ENCODE peak calls at places on chromosomes 3 and 15, in five cellular contexts. One of them, this sample, is unnamed.

GRCh38 chr3:126208618-126209256 is 28.4 kb upstream of the ALDH1L1 start:
- DNase-seq in mucosa of descending colon: peak
- DNase-seq in adrenal gland: peak
- DNase-seq in IMR-90: peak
- DNase-seq in lower lobe of right lung: peak
- DNase-seq in this sample: peak

GRCh38 chr15:29596266-29596665 is 226.0 kb downstream of the TJP1 start:
- DNase-seq in lower lobe of right lung: no peak
- DNase-seq in mucosa of descending colon: no peak
- DNase-seq in adrenal gland: no peak
- DNase-seq in IMR-90: peak
- DNase-seq in this sample: peak

GRCh38 chr3:185552358-185552877 is at the start of gene LIPH:
- DNase-seq in adrenal gland: no peak
- DNase-seq in IMR-90: peak
- DNase-seq in mucosa of descending colon: peak
- DNase-seq in lower lobe of right lung: no peak
- DNase-seq in this sample: peak

GRCh38 chr3:135918600-135918999 is 46.9 kb upstream of the PPP2R3A start:
- DNase-seq in IMR-90: peak
- DNase-seq in lower lobe of right lung: no peak
- DNase-seq in adrenal gland: no peak
- DNase-seq in mucosa of descending colon: no peak
- DNase-seq in this sample: peak

GRCh38 chr3:178350763-178351162 is 185.5 kb upstream of the KCNMB2 start:
- DNase-seq in lower lobe of right lung: no peak
- DNase-seq in mucosa of descending colon: no peak
- DNase-seq in adrenal gland: no peak
- DNase-seq in IMR-90: peak
- DNase-seq in this sample: no peak

GRCh38 chr3:127385540-127385870 is 97.7 kb upstream of the PRR20G start:
- DNase-seq in adrenal gland: no peak
- DNase-seq in lower lobe of right lung: no peak
- DNase-seq in mucosa of descending colon: no peak
- DNase-seq in IMR-90: no peak
- DNase-seq in this sample: no peak

GRCh38 chr3:164460851-164461250 is 617.4 kb downstream of the SI start:
- DNase-seq in lower lobe of right lung: no peak
- DNase-seq in adrenal gland: no peak
- DNase-seq in IMR-90: no peak
- DNase-seq in mucosa of descending colon: no peak
- DNase-seq in this sample: no peak

GRCh38 chr3:186998937-186999368 is 68.6 kb downstream of the ST6GAL1 start:
- DNase-seq in IMR-90: no peak
- DNase-seq in mucosa of descending colon: no peak
- DNase-seq in lower lobe of right lung: no peak
- DNase-seq in adrenal gland: no peak
- DNase-seq in this sample: no peak

GRCh38 chr3:12932347-12932746 is 91.0 kb upstream of the RPL32 start:
- DNase-seq in mucosa of descending colon: no peak
- DNase-seq in lower lobe of right lung: no peak
- DNase-seq in IMR-90: no peak
- DNase-seq in adrenal gland: no peak
- DNase-seq in this sample: no peak

GRCh38 chr3:33278106-33278672 is 947 bp downstream of the FBXL2 start:
- DNase-seq in IMR-90: no peak
- DNase-seq in lower lobe of right lung: no peak
- DNase-seq in mucosa of descending colon: no peak
- DNase-seq in adrenal gland: no peak
- DNase-seq in this sample: peak

GRCh38 chr3:196075013-196075412 is 6.9 kb downstream of the TFRC start:
- DNase-seq in IMR-90: no peak
- DNase-seq in lower lobe of right lung: no peak
- DNase-seq in mucosa of descending colon: no peak
- DNase-seq in adrenal gland: no peak
- DNase-seq in this sample: no peak

GRCh38 chr3:192835818-192836468 is 81.7 kb downstream of the MB21D2 start:
- DNase-seq in lower lobe of right lung: peak
- DNase-seq in IMR-90: peak
- DNase-seq in mucosa of descending colon: no peak
- DNase-seq in adrenal gland: peak
- DNase-seq in this sample: peak

GRCh38 chr15:27358751-27359434 is 387.9 kb downstream of the GABRG3 start:
- DNase-seq in lower lobe of right lung: no peak
- DNase-seq in IMR-90: no peak
- DNase-seq in adrenal gland: peak
- DNase-seq in mucosa of descending colon: peak
- DNase-seq in this sample: no peak

GRCh38 chr15:74134387-74135027 is 4.1 kb downstream of the ISLR2 start:
- DNase-seq in mucosa of descending colon: peak
- DNase-seq in adrenal gland: peak
- DNase-seq in lower lobe of right lung: no peak
- DNase-seq in IMR-90: peak
- DNase-seq in this sample: peak

GRCh38 chr3:187464682-187465081 is 96.5 kb downstream of the RTP4 start:
- DNase-seq in lower lobe of right lung: no peak
- DNase-seq in adrenal gland: no peak
- DNase-seq in mucosa of descending colon: no peak
- DNase-seq in IMR-90: no peak
- DNase-seq in this sample: no peak

GRCh38 chr15:67149068-67149841 is 83.9 kb downstream of the SMAD3 start:
- DNase-seq in IMR-90: no peak
- DNase-seq in mucosa of descending colon: no peak
- DNase-seq in adrenal gland: no peak
- DNase-seq in lower lobe of right lung: no peak
- DNase-seq in this sample: no peak

GRCh38 chr15:78564743-78565096 is 600 bp upstream of the CHRNA5 start:
- DNase-seq in adrenal gland: no peak
- DNase-seq in mucosa of descending colon: no peak
- DNase-seq in lower lobe of right lung: no peak
- DNase-seq in IMR-90: no peak
- DNase-seq in this sample: no peak

GRCh38 chr15:33985287-33985686 is 17.0 kb downstream of the CHRM5 start:
- DNase-seq in IMR-90: peak
- DNase-seq in lower lobe of right lung: no peak
- DNase-seq in adrenal gland: no peak
- DNase-seq in mucosa of descending colon: no peak
- DNase-seq in this sample: peak

GRCh38 chr3:53845103-53845880 is 927 bp downstream of the CHDH start:
- DNase-seq in mucosa of descending colon: peak
- DNase-seq in IMR-90: peak
- DNase-seq in adrenal gland: peak
- DNase-seq in lower lobe of right lung: peak
- DNase-seq in this sample: no peak

GRCh38 chr15:75836953-75837321 is 6.3 kb upstream of the UBE2Q2 start:
- DNase-seq in lower lobe of right lung: peak
- DNase-seq in mucosa of descending colon: no peak
- DNase-seq in IMR-90: peak
- DNase-seq in adrenal gland: no peak
- DNase-seq in this sample: peak

GRCh38 chr15:70826634-70827033 is 27.3 kb downstream of the LARP6 start:
- DNase-seq in adrenal gland: peak
- DNase-seq in mucosa of descending colon: no peak
- DNase-seq in IMR-90: peak
- DNase-seq in lower lobe of right lung: no peak
- DNase-seq in this sample: peak

GRCh38 chr15:98144388-98144787 is 183.9 kb downstream of the ARRDC4 start:
- DNase-seq in mucosa of descending colon: no peak
- DNase-seq in adrenal gland: no peak
- DNase-seq in lower lobe of right lung: no peak
- DNase-seq in IMR-90: no peak
- DNase-seq in this sample: no peak

GRCh38 chr3:189041482-189042090 is 130.2 kb upstream of the TPRG1 start:
- DNase-seq in mucosa of descending colon: peak
- DNase-seq in adrenal gland: peak
- DNase-seq in lower lobe of right lung: no peak
- DNase-seq in IMR-90: peak
- DNase-seq in this sample: no peak

GRCh38 chr3:143307613-143308183 is 188.1 kb downstream of the CHST2 start:
- DNase-seq in lower lobe of right lung: no peak
- DNase-seq in IMR-90: peak
- DNase-seq in adrenal gland: peak
- DNase-seq in mucosa of descending colon: peak
- DNase-seq in this sample: no peak

GRCh38 chr15:44710236-44711088 is 661 bp downstream of the PATL2 start:
- DNase-seq in IMR-90: peak
- DNase-seq in lower lobe of right lung: peak
- DNase-seq in adrenal gland: peak
- DNase-seq in mucosa of descending colon: peak
- DNase-seq in this sample: no peak
- TF ChIP-seq CTCF in IMR-90: peak
- TF ChIP-seq CTCF in lower lobe of right lung: peak
- TF ChIP-seq CTCF in adrenal gland: no peak
- TF ChIP-seq CTCF in mucosa of descending colon: no peak
- TF ChIP-seq CTCF in this sample: peak

DNA sequence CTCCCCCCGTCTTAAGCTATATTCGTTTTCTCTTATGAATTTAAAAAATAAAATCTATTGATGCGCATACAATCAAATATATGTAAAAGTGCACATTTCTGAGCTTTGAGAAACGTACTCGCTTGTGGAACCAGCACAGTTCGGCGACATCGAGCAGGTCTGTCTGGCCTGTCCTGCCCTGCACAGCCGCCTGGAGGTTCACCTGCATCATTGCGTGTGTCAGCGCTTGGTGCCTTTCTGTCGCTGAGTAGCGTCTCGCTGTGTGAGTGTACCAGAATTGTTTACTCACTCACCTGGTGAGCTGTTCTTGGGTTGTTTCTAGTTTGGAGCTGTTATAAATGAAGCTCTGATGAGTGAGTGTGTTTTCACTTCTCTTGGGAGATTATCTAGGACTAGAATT is 104.0 kb downstream of the VGLL4 start:
- DNase-seq in lower lobe of right lung: no peak
- DNase-seq in mucosa of descending colon: no peak
- DNase-seq in adrenal gland: no peak
- DNase-seq in IMR-90: no peak
- DNase-seq in this sample: no peak
- TF ChIP-seq CTCF in lower lobe of right lung: no peak
- TF ChIP-seq CTCF in mucosa of descending colon: no peak
- TF ChIP-seq CTCF in adrenal gland: no peak
- TF ChIP-seq CTCF in IMR-90: no peak
- TF ChIP-seq CTCF in this sample: no peak

DNA sequence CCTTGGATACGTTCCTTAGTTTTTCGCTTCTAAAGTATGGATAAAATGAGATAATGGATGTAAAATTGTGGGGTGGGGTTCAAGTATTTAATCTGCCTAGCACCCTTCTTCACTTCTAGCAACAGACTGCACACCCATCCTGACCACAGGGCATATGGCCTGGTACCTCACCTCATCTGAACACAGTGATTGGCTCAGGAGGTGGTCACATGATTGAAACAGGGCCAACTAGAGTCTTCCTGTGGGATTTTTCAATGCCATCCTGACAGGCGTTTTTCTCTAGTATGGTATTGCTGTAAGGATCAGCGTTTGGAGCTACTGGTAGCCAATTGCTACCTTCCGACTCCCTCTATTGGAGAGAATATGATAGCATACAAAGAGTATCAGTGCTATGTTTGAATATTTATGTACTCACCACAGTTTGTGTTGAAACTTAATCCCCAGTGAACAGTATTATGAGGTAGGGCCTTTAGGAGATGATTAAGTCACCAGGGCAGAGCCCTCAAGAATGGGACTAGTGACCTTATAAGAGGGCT is 172.2 kb downstream of the PPM1L start:
- DNase-seq in IMR-90: no peak
- DNase-seq in adrenal gland: no peak
- DNase-seq in lower lobe of right lung: no peak
- DNase-seq in mucosa of descending colon: no peak
- DNase-seq in this sample: no peak
- TF ChIP-seq CTCF in IMR-90: peak
- TF ChIP-seq CTCF in adrenal gland: no peak
- TF ChIP-seq CTCF in lower lobe of right lung: no peak
- TF ChIP-seq CTCF in mucosa of descending colon: no peak
- TF ChIP-seq CTCF in this sample: no peak

GRCh38 chr3:108608750-108609149 is 19.2 kb downstream of the DZIP3 start:
- DNase-seq in lower lobe of right lung: no peak
- DNase-seq in mucosa of descending colon: no peak
- DNase-seq in adrenal gland: no peak
- DNase-seq in IMR-90: no peak
- DNase-seq in this sample: no peak
- TF ChIP-seq CTCF in lower lobe of right lung: no peak
- TF ChIP-seq CTCF in mucosa of descending colon: no peak
- TF ChIP-seq CTCF in adrenal gland: no peak
- TF ChIP-seq CTCF in IMR-90: no peak
- TF ChIP-seq CTCF in this sample: no peak

GRCh38 chr15:85593809-85594441 is 200.8 kb downstream of the KLHL25 start:
- DNase-seq in IMR-90: no peak
- DNase-seq in lower lobe of right lung: no peak
- DNase-seq in mucosa of descending colon: no peak
- DNase-seq in adrenal gland: no peak
- DNase-seq in this sample: no peak
- TF ChIP-seq CTCF in IMR-90: no peak
- TF ChIP-seq CTCF in lower lobe of right lung: no peak
- TF ChIP-seq CTCF in mucosa of descending colon: no peak
- TF ChIP-seq CTCF in adrenal gland: no peak
- TF ChIP-seq CTCF in this sample: no peak

GRCh38 chr3:170357176-170357919 is at the start of gene SKIL:
- DNase-seq in adrenal gland: peak
- DNase-seq in IMR-90: peak
- DNase-seq in lower lobe of right lung: peak
- DNase-seq in mucosa of descending colon: peak
- DNase-seq in this sample: peak
- TF ChIP-seq CTCF in adrenal gland: peak
- TF ChIP-seq CTCF in IMR-90: peak
- TF ChIP-seq CTCF in lower lobe of right lung: no peak
- TF ChIP-seq CTCF in mucosa of descending colon: no peak
- TF ChIP-seq CTCF in this sample: peak

GRCh38 chr15:80920271-80920699 is 69.3 kb downstream of the MESD start:
- DNase-seq in mucosa of descending colon: no peak
- DNase-seq in adrenal gland: no peak
- DNase-seq in IMR-90: no peak
- DNase-seq in lower lobe of right lung: no peak
- DNase-seq in this sample: no peak

GRCh38 chr15:80921736-80922135 is 67.9 kb downstream of the MESD start:
- DNase-seq in IMR-90: no peak
- DNase-seq in adrenal gland: no peak
- DNase-seq in lower lobe of right lung: no peak
- DNase-seq in mucosa of descending colon: no peak
- DNase-seq in this sample: no peak

GRCh38 chr15:80915462-80915861 is 74.2 kb downstream of the MESD start:
- DNase-seq in IMR-90: no peak
- DNase-seq in mucosa of descending colon: no peak
- DNase-seq in adrenal gland: no peak
- DNase-seq in lower lobe of right lung: no peak
- DNase-seq in this sample: no peak

GRCh38 chr15:80916056-80916455 is 73.6 kb downstream of the MESD start:
- DNase-seq in adrenal gland: no peak
- DNase-seq in IMR-90: no peak
- DNase-seq in lower lobe of right lung: no peak
- DNase-seq in mucosa of descending colon: peak
- DNase-seq in this sample: no peak

DNA sequence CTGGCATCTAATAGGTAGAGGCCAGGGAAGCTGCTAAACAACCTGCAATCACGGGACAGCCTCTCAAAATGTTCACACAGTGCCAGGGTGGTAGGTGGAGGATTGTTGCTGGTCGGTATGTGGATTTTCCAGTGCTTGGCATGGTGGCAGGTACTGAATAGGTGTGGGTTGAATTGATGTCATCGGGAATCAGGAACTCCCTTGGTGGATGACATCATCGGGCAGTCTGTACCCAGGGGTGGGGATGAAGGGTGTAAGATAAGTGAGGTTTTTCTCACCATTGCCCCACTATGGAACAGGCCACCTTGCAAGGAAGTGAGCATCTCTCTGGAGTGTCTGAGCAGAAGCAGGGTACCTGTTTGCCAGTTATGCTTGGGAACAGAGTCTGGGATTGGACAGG is 71.2 kb downstream of the MESD start:
- DNase-seq in lower lobe of right lung: no peak
- DNase-seq in adrenal gland: no peak
- DNase-seq in IMR-90: no peak
- DNase-seq in mucosa of descending colon: no peak
- DNase-seq in this sample: no peak
- TF ChIP-seq CTCF in lower lobe of right lung: no peak
- TF ChIP-seq CTCF in adrenal gland: no peak
- TF ChIP-seq CTCF in IMR-90: no peak
- TF ChIP-seq CTCF in mucosa of descending colon: no peak
- TF ChIP-seq CTCF in this sample: no peak

This sample was measured in HFFc6.